ENCODE peak calls at places on chromosomes 5 and 9, in ten cellular contexts. F is uterus, L is OCI-LY7, D is Peyer's patch, S is IMR-90, U is A673, E is transverse colon, R is tibial artery, G is breast epithelium, P is gastrocnemius medialis. K is an unnamed sample.

GRCh38 chr5:151721087-151721646 is 34.5 kb upstream of the SPARC start:
- DNase-seq in F (no peak), L (no peak), D (no peak), S (peak; percentile 53), U (no peak), E (no peak), R (no peak), G (no peak), P (no peak), K (no peak)

GRCh38 chr5:143435207-143435657 is 31.7 kb upstream of the NR3C1 start:
- DNase-seq in F (no peak), L (peak; percentile 95), D (peak; percentile 62), S (peak; percentile 30), U (no peak), E (peak; percentile 16), R (peak; percentile 40), G (no peak), P (peak; percentile 7), K (no peak)

GRCh38 chr5:125446986-125447385 is 700.5 kb upstream of the ZNF608 start:
- DNase-seq in F (no peak), L (no peak), D (no peak), S (peak; percentile 86), U (no peak), E (no peak), R (no peak), G (no peak), P (no peak), K (no peak)

GRCh38 chr9:107700902-107701301 is 211.3 kb upstream of the KLF4 start:
- DNase-seq in F (no peak), L (no peak), D (no peak), S (no peak), U (no peak), E (no peak), R (no peak), G (no peak), P (no peak), K (no peak)

GRCh38 chr5:60836131-60836530 is 7.9 kb downstream of the ELOVL7 start:
- DNase-seq in F (no peak), L (no peak), D (no peak), S (no peak), U (no peak), E (no peak), R (no peak), G (no peak), P (no peak), K (no peak)

GRCh38 chr5:125277494-125278154 is 531.2 kb upstream of the ZNF608 start:
- DNase-seq in F (no peak), L (no peak), D (no peak), S (peak; percentile 94), U (no peak), E (no peak), R (no peak), G (no peak), P (no peak), K (peak; percentile 15)

GRCh38 chr5:88870280-88870679 is 12.7 kb downstream of the MEF2C start:
- DNase-seq in F (no peak), L (no peak), D (no peak), S (no peak), U (no peak), E (no peak), R (no peak), G (no peak), P (no peak), K (no peak)

GRCh38 chr9:125150349-125151245 is 7.3 kb upstream of the SCAI start:
- DNase-seq in F (no peak), L (no peak), D (no peak), S (no peak), U (no peak), E (no peak), R (no peak), G (no peak), P (no peak), K (no peak)

GRCh38 chr5:103569313-103570060 is 6.9 kb upstream of the NUDT12 start:
- DNase-seq in F (no peak), L (no peak), D (no peak), S (peak; percentile 6), U (no peak), E (no peak), R (no peak), G (no peak), P (no peak), K (peak; percentile 9)

GRCh38 chr9:84600739-84601138 is 68.8 kb upstream of the NTRK2 start:
- DNase-seq in F (no peak), L (no peak), D (no peak), S (no peak), U (no peak), E (no peak), R (no peak), G (no peak), P (no peak), K (no peak)

GRCh38 chr9:129840024-129840423 is 4.8 kb downstream of the USP20 start:
- DNase-seq in F (no peak), L (peak; percentile 56), D (no peak), S (no peak), U (no peak), E (no peak), R (no peak), G (no peak), P (no peak), K (no peak)

GRCh38 chr5:20949636-20950035 is 961.6 kb upstream of the CDH18 start:
- DNase-seq in F (no peak), L (no peak), D (no peak), S (no peak), U (no peak), E (no peak), R (no peak), G (no peak), P (no peak), K (no peak)

GRCh38 chr5:77483662-77484061 is 8.5 kb downstream of the WDR41 start:
- DNase-seq in F (no peak), L (no peak), D (no peak), S (no peak), U (no peak), E (no peak), R (no peak), G (no peak), P (no peak), K (no peak)

GRCh38 chr5:137279631-137280236 is 219.4 kb downstream of the SPOCK1 start:
- DNase-seq in F (no peak), L (no peak), D (no peak), S (no peak), U (no peak), E (no peak), R (no peak), G (no peak), P (no peak), K (no peak)
- H3K4me1 ChIP-seq in F (no peaks in the 10 kb centered on the region), L (no peaks in the 10 kb centered on the region), D (no peaks in the 10 kb centered on the region), S (no peaks in the 10 kb centered on the region), U (no peaks in the 10 kb centered on the region), E (no peaks in the 10 kb centered on the region), R (no peaks in the 10 kb centered on the region), G (no peaks in the 10 kb centered on the region), P (no peaks in the 10 kb centered on the region), K (no peaks in the 10 kb centered on the region)

GRCh38 chr5:136082390-136083193 is 50.1 kb upstream of the SMAD5 start:
- DNase-seq in F (peak; percentile 69), L (peak; percentile 66), D (peak; percentile 58), S (peak; percentile 77), U (peak; percentile 52), E (peak; percentile 63), R (peak; percentile 85), G (peak; percentile 49), P (peak; percentile 48), K (peak; percentile 78)

GRCh38 chr5:136080113-136080482 is 51.3 kb downstream of the TGFBI start:
- DNase-seq in F (no peak), L (no peak), D (no peak), S (no peak), U (no peak), E (no peak), R (no peak), G (no peak), P (no peak), K (no peak)

GRCh38 chr5:136080483-136081180 is 51.8 kb downstream of the TGFBI start:
- DNase-seq in F (peak; percentile 86), L (no peak), D (peak; percentile 67), S (peak; percentile 94), U (peak; percentile 77), E (peak; percentile 90), R (peak; percentile 87), G (peak; percentile 66), P (peak; percentile 56), K (no peak)

GRCh38 chr5:136079195-136079985 is 50.6 kb downstream of the TGFBI start:
- DNase-seq in F (no peak), L (no peak), D (no peak), S (no peak), U (no peak), E (no peak), R (no peak), G (no peak), P (no peak), K (no peak)

DNA sequence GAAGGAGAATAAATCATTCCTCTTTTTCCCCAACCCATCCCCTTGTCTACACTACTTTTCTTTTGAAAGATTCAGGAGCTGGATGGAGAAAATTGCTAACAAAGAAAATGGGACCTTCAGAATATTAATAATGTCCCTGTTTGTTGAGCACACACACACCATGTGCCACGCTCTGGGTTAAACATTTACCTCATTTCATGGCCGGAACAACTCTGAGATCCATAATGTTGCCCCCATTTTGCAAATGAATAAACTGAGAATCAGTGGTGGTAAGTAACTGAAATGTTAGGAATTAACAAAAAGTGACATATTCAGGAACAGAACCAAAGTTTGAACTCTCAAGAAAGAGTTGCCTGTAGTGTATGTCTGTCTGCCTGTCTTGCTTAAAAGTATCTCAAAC is 51.5 kb upstream of the SMAD5 start:
- DNase-seq in F (no peak), L (no peak), D (no peak), S (no peak), U (no peak), E (no peak), R (no peak), G (no peak), P (no peak), K (no peak)
- H3K4me3 ChIP-seq in F (no peak overlapping the region), L (no peak overlapping the region), D (no peak overlapping the region), S (no peak overlapping the region), U (no peak overlapping the region), E (no peak overlapping the region), R (peak overlapping the region; percentile 52), G (no peak overlapping the region), P (no peak overlapping the region), K (no peak overlapping the region)

GRCh38 chr5:37926732-37927131 is 86.9 kb upstream of the GDNF start:
- DNase-seq in F (no peak), L (no peak), D (no peak), S (peak; percentile 16), U (peak; percentile 6), E (no peak), R (no peak), G (no peak), P (no peak), K (no peak)
- TF ChIP-seq CTCF in F (no peak), L (no peak), D (no peak), S (no peak), U (peak; percentile 27), E (no peak), R (no peak), G (no peak), P (no peak), K (no peak)

DNA sequence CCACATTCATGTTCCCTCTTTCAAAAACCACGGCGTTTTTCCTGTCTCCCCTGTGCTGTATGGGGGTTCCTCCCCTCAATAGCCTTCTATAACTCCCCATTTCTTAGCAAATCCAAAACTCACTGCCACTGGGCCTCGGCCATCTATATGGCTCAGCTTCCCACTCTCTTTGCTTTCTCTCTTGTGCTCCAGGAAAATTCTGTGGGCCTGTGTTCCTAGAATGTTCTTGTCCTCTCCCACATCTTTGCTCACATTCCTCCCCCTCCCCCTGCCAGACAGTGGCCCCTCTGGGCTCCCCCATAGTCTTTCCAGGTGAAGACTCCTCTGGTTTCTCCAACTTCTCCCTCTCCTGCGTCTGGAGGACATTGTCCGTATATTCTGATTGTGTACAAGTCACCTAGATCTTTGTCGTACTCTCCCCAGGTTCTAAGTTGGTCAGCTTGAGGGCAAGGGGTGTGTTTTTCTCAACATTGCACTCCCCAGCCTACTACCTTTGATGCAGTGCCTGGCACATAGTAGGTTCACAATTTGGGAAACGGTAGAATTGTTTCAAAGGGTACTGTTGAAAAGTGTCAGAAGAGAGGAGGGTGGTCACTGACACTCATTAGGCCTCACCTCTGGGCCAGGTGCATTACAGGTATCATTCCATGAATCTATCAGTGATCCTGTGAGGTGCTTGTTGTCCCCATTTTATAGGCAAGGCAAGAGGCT is 3.7 kb upstream of the DUSP1 start:
- DNase-seq in F (no peak), L (no peak), D (no peak), S (no peak), U (no peak), E (no peak), R (no peak), G (no peak), P (no peak), K (no peak)
- H3K4me1 ChIP-seq in F (no peaks in the 10 kb centered on the region), L (peaks cover 36% of the 10 kb centered on the region), D (peaks cover 18% of the 10 kb centered on the region), S (peaks cover 27% of the 10 kb centered on the region), U (peaks cover 11% of the 10 kb centered on the region), E (peaks cover 74% of the 10 kb centered on the region), R (peaks cover 33% of the 10 kb centered on the region), G (no peaks in the 10 kb centered on the region), P (peaks cover 66% of the 10 kb centered on the region), K (peaks cover 67% of the 10 kb centered on the region)

K was measured in Caco-2.